ENCODE peak calls at places on chromosomes 3 and 15, in nine cellular contexts. Q, L, G, Z, S, P, R, A and V are unnamed samples.

GRCh38 chr3:163368168-163368567 is 1710.1 kb downstream of the SI start:
- DNase-seq in Q (peak; percentile 3), L (no peak), G (no peak), Z (no peak), S (no peak), P (peak; percentile 50), R (peak; percentile 2), A (no peak), V (no peak)

GRCh38 chr15:70521576-70522322 is 241.6 kb downstream of the UACA start:
- DNase-seq in Q (no peak), L (no peak), G (no peak), Z (no peak), S (no peak), P (no peak), R (no peak), A (no peak), V (no peak)

GRCh38 chr3:49602877-49603411 is 48.7 kb downstream of the BSN start:
- DNase-seq in Q (no peak), L (no peak), G (peak; percentile 79), Z (peak; percentile 47), S (no peak), P (no peak), R (no peak), A (no peak), V (no peak)

GRCh38 chr15:64460737-64461576 is 579 bp downstream of the ZNF609 start:
- DNase-seq in Q (peak; percentile 81), L (no peak), G (peak; percentile 56), Z (peak; percentile 7), S (peak; percentile 23), P (peak; percentile 84), R (no peak), A (no peak), V (peak; percentile 83)

GRCh38 chr3:131795382-131796085 is 239.3 kb downstream of the CPNE4 start:
- DNase-seq in Q (no peak), L (no peak), G (no peak), Z (no peak), S (no peak), P (peak; percentile 4), R (no peak), A (no peak), V (no peak)

GRCh38 chr3:131806736-131807135 is 228.1 kb downstream of the CPNE4 start:
- DNase-seq in Q (no peak), L (no peak), G (no peak), Z (no peak), S (no peak), P (no peak), R (no peak), A (no peak), V (no peak)

GRCh38 chr3:5122741-5123706 is 932 bp downstream of the ARL8B start:
- DNase-seq in Q (peak; percentile 33), L (no peak), G (no peak), Z (peak; percentile 1), S (no peak), P (peak; percentile 48), R (no peak), A (no peak), V (no peak)

GRCh38 chr15:64461577-64462162 is 1.3 kb downstream of the ZNF609 start:
- DNase-seq in Q (peak; percentile 20), L (no peak), G (peak; percentile 54), Z (no peak), S (no peak), P (no peak), R (no peak), A (no peak), V (peak; percentile 35)

GRCh38 chr3:53150247-53151085 is 10.5 kb upstream of the PRKCD start:
- DNase-seq in Q (peak; percentile 22), L (no peak), G (no peak), Z (no peak), S (no peak), P (peak; percentile 59), R (no peak), A (peak; percentile 32), V (peak; percentile 59)

GRCh38 chr3:120438971-120439370 is 11.8 kb downstream of the FSTL1 start:
- DNase-seq in Q (peak; percentile 58), L (peak; percentile 67), G (no peak), Z (no peak), S (no peak), P (peak; percentile 67), R (peak; percentile 79), A (peak; percentile 75), V (peak; percentile 87)

GRCh38 chr3:110814170-110815007 is 257.2 kb upstream of the NECTIN3 start:
- DNase-seq in Q (peak; percentile 17), L (no peak), G (peak; percentile 76), Z (peak; percentile 2), S (no peak), P (peak; percentile 92), R (peak; percentile 47), A (no peak), V (peak; percentile 41)

GRCh38 chr3:120909602-120909878 is 1.5 kb downstream of the STXBP5L start:
- DNase-seq in Q (no peak), L (no peak), G (no peak), Z (no peak), S (no peak), P (no peak), R (no peak), A (no peak), V (no peak)

GRCh38 chr3:131901686-131902085 is 133.1 kb downstream of the CPNE4 start:
- DNase-seq in Q (no peak), L (no peak), G (no peak), Z (no peak), S (no peak), P (no peak), R (no peak), A (no peak), V (no peak)

GRCh38 chr15:26970712-26971210 is at the start of gene GABRG3:
- DNase-seq in Q (peak; percentile 12), L (no peak), G (no peak), Z (no peak), S (no peak), P (no peak), R (no peak), A (no peak), V (no peak)

GRCh38 chr3:178112134-178112533 is 424.1 kb upstream of the KCNMB2 start:
- DNase-seq in Q (no peak), L (no peak), G (peak; percentile 49), Z (no peak), S (no peak), P (peak; percentile 7), R (no peak), A (no peak), V (no peak)

GRCh38 chr15:67047149-67047661 is 18.2 kb upstream of the SMAD3 start:
- DNase-seq in Q (no peak), L (no peak), G (no peak), Z (no peak), S (no peak), P (no peak), R (no peak), A (no peak), V (no peak)

GRCh38 chr3:183775781-183776180 is 49.6 kb downstream of the MAP6D1 start:
- DNase-seq in Q (no peak), L (peak; percentile 59), G (no peak), Z (no peak), S (no peak), P (no peak), R (no peak), A (peak; percentile 76), V (no peak)

GRCh38 chr3:141170678-141171295 is 60.8 kb upstream of the PXYLP1 start:
- DNase-seq in Q (no peak), L (no peak), G (no peak), Z (no peak), S (no peak), P (no peak), R (no peak), A (no peak), V (no peak)

GRCh38 chr3:71681224-71681668 is 44.0 kb downstream of the EIF4E3 start:
- DNase-seq in Q (peak; percentile 44), L (peak; percentile 68), G (peak; percentile 74), Z (no peak), S (no peak), P (peak; percentile 67), R (peak; percentile 45), A (peak; percentile 61), V (no peak)

GRCh38 chr3:27638604-27639003 is 83.5 kb downstream of the EOMES start:
- DNase-seq in Q (no peak), L (no peak), G (no peak), Z (no peak), S (no peak), P (no peak), R (no peak), A (no peak), V (no peak)